ENCODE peak calls at places on chromosomes 11 and 22, in four cellular contexts. M is NCI-H1092; B is stimulated activated CD4-positive, alpha-beta T cell treated with anti-CD3 and anti-CD28 coated beads, Interleukin-2, amount 100 ng/mL, for 24 hours; Y is left ventricle myocardium inferior. Z is an unnamed sample.

GRCh38 chr22:26542831-26543230 is 30.6 kb upstream of the TFIP11 start:
- DNase-seq in M (no peak), B (no peak), Y (no peak), Z (no peak)

GRCh38 chr11:2693851-2694261 is 5.9 kb downstream of the KCNQ1OT1 start:
- DNase-seq in M (no peak), B (no peak), Y (peak), Z (no peak)

GRCh38 chr11:89443366-89444303 is 47.5 kb downstream of the NOX4 start:
- DNase-seq in M (no peak), B (no peak), Y (no peak), Z (no peak)

GRCh38 chr11:120719348-120719747 is 207.8 kb downstream of the GRIK4 start:
- DNase-seq in M (no peak), B (no peak), Y (no peak), Z (no peak)

GRCh38 chr11:64675417-64676252 is 47.4 kb downstream of the NRXN2 start:
- DNase-seq in M (peak), B (no peak), Y (peak), Z (no peak)

GRCh38 chr11:1826552-1827094 is 8.2 kb upstream of the SYT8 start:
- DNase-seq in M (no peak), B (peak), Y (no peak), Z (no peak)

GRCh38 chr22:24002272-24002671 is 3.0 kb downstream of the GSTT4 start:
- DNase-seq in M (no peak), B (no peak), Y (no peak), Z (no peak)

GRCh38 chr22:44730490-44731356 is 21.7 kb upstream of the ARHGAP8 start:
- DNase-seq in M (no peak), B (no peak), Y (no peak), Z (no peak)

GRCh38 chr11:125166347-125166841 is 1.8 kb downstream of the PKNOX2 start:
- DNase-seq in M (no peak), B (no peak), Y (peak), Z (peak)

GRCh38 chr11:83054904-83055380 is 16.8 kb downstream of the RAB30 start:
- DNase-seq in M (no peak), B (no peak), Y (no peak), Z (no peak)

GRCh38 chr11:12827929-12828812 is 153.9 kb downstream of the TEAD1 start:
- DNase-seq in M (peak), B (no peak), Y (no peak), Z (no peak)

GRCh38 chr22:45323695-45324094 is 14.0 kb downstream of the FAM118A start:
- DNase-seq in M (no peak), B (no peak), Y (no peak), Z (no peak)

GRCh38 chr11:64870176-64870892 is 8.1 kb downstream of the EHD1 start:
- DNase-seq in M (no peak), B (no peak), Y (no peak), Z (no peak)

GRCh38 chr22:49152146-49152929 is 675.3 kb downstream of the BRD1 start:
- DNase-seq in M (no peak), B (no peak), Y (no peak), Z (no peak)

GRCh38 chr11:47852053-47852452 is 3.9 kb upstream of the NUP160 start:
- DNase-seq in M (no peak), B (no peak), Y (no peak), Z (no peak)

GRCh38 chr11:115390441-115390840 is 113.8 kb downstream of the CADM1 start:
- DNase-seq in M (no peak), B (no peak), Y (no peak), Z (no peak)

GRCh38 chr11:22491826-22492225 is 133.8 kb downstream of the FANCF start:
- DNase-seq in M (peak), B (no peak), Y (no peak), Z (no peak)

GRCh38 chr22:44426981-44427380 is 71.1 kb downstream of the RTL6 start:
- DNase-seq in M (no peak), B (no peak), Y (no peak), Z (no peak)

GRCh38 chr22:40472036-40472435 is 101.6 kb downstream of the SGSM3 start:
- DNase-seq in M (no peak), B (no peak), Y (no peak), Z (no peak)

Z was measured in activated naive CD4-positive, alpha-beta T cell treated with Interleukin-2 at 50 U/mL for 16 hours.